ENCODE peak calls at places on chromosomes 13 and 19, in four cellular contexts. R is ovary, B is left ventricle myocardium inferior, I is WERI-Rb-1. D is an unnamed sample. For H3K36me3, the result is how much of the 10 kb centered on the place peaks cover.

GRCh38 chr13:34139660-34140059 is 321.7 kb downstream of the RFC3 start:
- DNase-seq in I (no peak), R (no peak), B (no peak), D (no peak)

GRCh38 chr19:46975918-46976782 is 43.5 kb upstream of the NPAS1 start:
- DNase-seq in I (no peak), B (peak), R (peak), D (peak)

GRCh38 chr19:21328885-21329605 is at the start of gene ZNF708:
- DNase-seq in B (peak), I (peak), R (peak), D (peak)

GRCh38 chr13:112438515-112438914 is 62.4 kb downstream of the SPACA7 start:
- DNase-seq in I (no peak), R (no peak), B (no peak), D (no peak)

GRCh38 chr19:2032296-2032941 is 16.9 kb upstream of the BTBD2 start:
- DNase-seq in I (no peak), R (peak), B (peak), D (peak)

GRCh38 chr13:33696530-33696929 is 121.4 kb upstream of the RFC3 start:
- DNase-seq in R (no peak), B (no peak), I (no peak), D (no peak)

GRCh38 chr19:5801796-5802616 is 2.9 kb upstream of the NRTN start:
- DNase-seq in B (no peak), R (no peak), I (no peak), D (peak)

GRCh38 chr19:18488838-18489626 is 32.8 kb downstream of the ELL start:
- DNase-seq in B (no peak), R (no peak), I (peak), D (peak)

GRCh38 chr19:15810335-15810734 is 5.1 kb downstream of the OR10H1 start:
- DNase-seq in B (no peak), I (no peak), R (peak), D (no peak)

GRCh38 chr13:32737111-32737571 is 150.9 kb downstream of the PDS5B start:
- DNase-seq in I (no peak), B (no peak), R (no peak), D (no peak)

GRCh38 chr13:27257648-27258253 is 6.4 kb downstream of the RPL21 start:
- DNase-seq in I (no peak), B (no peak), R (no peak), D (no peak)
- H3K36me3 ChIP-seq in I (half or more), B (half or more), R (under half), D (half or more)

GRCh38 chr13:50060718-50061117 is 45.5 kb downstream of the KCNRG start:
- DNase-seq in R (no peak), B (no peak), I (no peak), D (no peak)
- H3K36me3 ChIP-seq in R (under half), B (under half), I (under half), D (under half)

GRCh38 chr19:579111-579841 is 6.9 kb downstream of the BSG start:
- DNase-seq in R (no peak), B (no peak), I (no peak), D (no peak)
- H3K36me3 ChIP-seq in R (under half), B (half or more), I (half or more), D (half or more)

GRCh38 chr19:55593096-55593772 is 6.1 kb downstream of the FIZ1 start:
- DNase-seq in R (no peak), I (no peak), B (no peak), D (no peak)
- H3K36me3 ChIP-seq in R (under half), I (under half), B (under half), D (under half)

DNA sequence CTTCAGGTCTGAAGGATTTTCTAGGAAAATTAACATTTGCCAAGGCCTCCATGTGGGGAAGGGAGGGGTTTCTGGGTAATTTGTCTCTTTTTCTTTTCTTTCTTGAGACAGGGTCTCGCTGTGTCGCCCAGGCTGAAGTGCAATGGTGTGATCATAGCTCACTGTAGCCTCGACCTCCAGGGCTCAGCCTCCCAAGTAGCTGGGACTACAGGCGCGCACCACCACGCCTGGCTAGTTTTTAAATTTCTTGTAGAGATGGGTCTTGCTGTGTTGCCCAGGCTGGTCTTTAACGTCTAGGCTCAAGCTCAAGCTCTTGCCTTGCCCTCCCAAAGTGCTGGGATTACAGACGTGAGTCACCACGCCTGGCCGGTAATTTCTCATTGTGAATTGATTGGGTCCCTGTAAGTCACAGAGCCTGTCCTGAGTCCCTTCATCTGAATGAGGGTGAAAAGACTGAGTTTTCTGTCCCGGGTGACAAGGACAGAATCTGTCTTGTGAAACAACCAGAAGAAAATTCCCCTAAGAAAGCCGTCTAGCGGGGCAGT is 10.0 kb upstream of the SPC24 start:
- DNase-seq in B (no peak), R (no peak), I (no peak), D (no peak)
- H3K36me3 ChIP-seq in B (half or more), R (under half), I (under half), D (under half)

GRCh38 chr19:52191951-52192350 is 2.1 kb downstream of the PPP2R1A start:
- DNase-seq in I (no peak), R (no peak), B (no peak), D (no peak)
- H3K36me3 ChIP-seq in I (half or more), R (under half), B (under half), D (half or more)